ENCODE peak calls at places on chromosomes 2 and 18, in four cellular contexts. S, X, O and D are unnamed samples.

GRCh38 chr18:25876334-25876979 is 214.0 kb downstream of the SS18 start:
- DNase-seq in O (no peak), X (no peak), S (peak), D (no peak)

GRCh38 chr2:96505231-96505889 is at the start of gene NEURL3:
- DNase-seq in S (no peak), X (no peak), O (no peak), D (no peak)

GRCh38 chr18:70293166-70293565 is 4.3 kb downstream of the SOCS6 start:
- DNase-seq in S (no peak), O (no peak), X (no peak), D (peak)

GRCh38 chr18:47510831-47511230 is 259.4 kb upstream of the SKOR2 start:
- DNase-seq in O (no peak), X (no peak), S (no peak), D (no peak)

GRCh38 chr2:134892282-134893054 is 26.2 kb upstream of the CCNT2 start:
- DNase-seq in O (no peak), X (no peak), S (no peak), D (peak)

GRCh38 chr18:56563568-56563967 is 74.8 kb downstream of the TXNL1 start:
- DNase-seq in O (peak), X (peak), S (peak), D (peak)

GRCh38 chr2:150152240-150152639 is 335.2 kb downstream of the RND3 start:
- DNase-seq in X (no peak), S (no peak), O (no peak), D (no peak)

GRCh38 chr2:12507295-12507694 is 209.4 kb upstream of the TRIB2 start:
- DNase-seq in O (no peak), S (no peak), X (peak), D (no peak)

GRCh38 chr2:119254601-119255080 is 31.0 kb downstream of the STEAP3 start:
- DNase-seq in S (no peak), O (no peak), X (no peak), D (no peak)

GRCh38 chr2:138087761-138088602 is 123.7 kb downstream of the HNMT start:
- DNase-seq in X (no peak), O (no peak), S (peak), D (peak)

GRCh38 chr2:11343626-11344341 is 652 bp downstream of the ROCK2 start:
- DNase-seq in X (peak), S (peak), O (peak), D (peak)

GRCh38 chr18:43665239-43665788 is 388.0 kb upstream of the SYT4 start:
- DNase-seq in O (no peak), S (no peak), X (no peak), D (no peak)

GRCh38 chr2:204680576-204680975 is 135.3 kb downstream of the PARD3B start:
- DNase-seq in O (no peak), X (no peak), S (no peak), D (no peak)

GRCh38 chr2:30230855-30231725 is at the start of gene LBH:
- DNase-seq in X (peak), S (peak), O (peak), D (peak)